ENCODE peak calls at places on chromosomes 7 and 10, in six cellular contexts. Y is mesenchymal stem cell, B is H9, Q is IMR-90, W is H1, N is trophoblast cell. G is an unnamed sample.

GRCh38 chr7:617614-618538 is 98.2 kb upstream of the PDGFA start:
- DNase-seq in Y (no peak), B (no peak), Q (no peak), W (no peak), N (no peak), G (no peak)

GRCh38 chr7:129480674-129481363 is 21.5 kb upstream of the SMKR1 start:
- DNase-seq in Y (peak), B (no peak), Q (peak), W (no peak), N (no peak), G (no peak)

GRCh38 chr10:110207805-110208613 is 604 bp downstream of the MXI1 start:
- DNase-seq in Y (peak), B (peak), Q (peak), W (no peak), N (peak), G (peak)

GRCh38 chr7:111383133-111383532 is 179.2 kb downstream of the IMMP2L start:
- DNase-seq in Y (no peak), B (no peak), Q (no peak), W (no peak), N (no peak), G (no peak)

GRCh38 chr10:89476676-89477075 is 58.7 kb downstream of the SLC16A12 start:
- DNase-seq in Y (no peak), B (no peak), Q (peak), W (no peak), N (no peak), G (no peak)

GRCh38 chr7:55206235-55207029 is 158.7 kb upstream of the LANCL2 start:
- DNase-seq in Y (no peak), B (no peak), Q (peak), W (no peak), N (peak), G (no peak)

GRCh38 chr7:115124409-115124939 is 202.6 kb downstream of the MDFIC start:
- DNase-seq in Y (peak), B (no peak), Q (peak), W (no peak), N (peak), G (no peak)

GRCh38 chr7:45026984-45027773 is 27.2 kb downstream of the CCM2 start:
- DNase-seq in Y (peak), B (no peak), Q (peak), W (no peak), N (peak), G (no peak)

GRCh38 chr7:101586078-101586941 is 42.8 kb downstream of the MYL10 start:
- DNase-seq in Y (no peak), B (no peak), Q (no peak), W (no peak), N (no peak), G (no peak)

GRCh38 chr10:52768114-52768532 is 4.5 kb downstream of the MBL2 start:
- DNase-seq in Y (no peak), B (no peak), Q (no peak), W (no peak), N (no peak), G (no peak)

GRCh38 chr7:143013897-143014296 is 13.0 kb downstream of the OR9A2 start:
- DNase-seq in Y (peak), B (no peak), Q (peak), W (no peak), N (no peak), G (no peak)

GRCh38 chr7:127879942-127880341 is 151.3 kb downstream of the LRRC4 start:
- DNase-seq in Y (no peak), B (no peak), Q (no peak), W (no peak), N (peak), G (no peak)

GRCh38 chr7:6422095-6422494 is 25.7 kb downstream of the DAGLB start:
- DNase-seq in Y (no peak), B (no peak), Q (no peak), W (no peak), N (no peak), G (no peak)

GRCh38 chr7:6425948-6426347 is 21.8 kb downstream of the DAGLB start:
- DNase-seq in Y (no peak), B (no peak), Q (no peak), W (no peak), N (no peak), G (no peak)

GRCh38 chr7:6423942-6424701 is 23.6 kb downstream of the DAGLB start:
- DNase-seq in Y (no peak), B (no peak), Q (no peak), W (no peak), N (peak), G (no peak)

GRCh38 chr7:6422926-6423632 is 24.7 kb downstream of the DAGLB start:
- DNase-seq in Y (no peak), B (no peak), Q (no peak), W (no peak), N (no peak), G (no peak)

GRCh38 chr7:6424702-6425072 is 23.1 kb downstream of the DAGLB start:
- DNase-seq in Y (no peak), B (no peak), Q (no peak), W (no peak), N (no peak), G (no peak)
- H3K9ac ChIP-seq in Y (no peak), B (no peak), Q (no peak), W (no peak), N (no peak), G (no peak)

GRCh38 chr7:46834921-46835320 is 747.0 kb downstream of the TNS3 start:
- DNase-seq in Y (no peak), B (no peak), Q (no peak), W (no peak), N (no peak), G (no peak)

GRCh38 chr7:46832136-46832535 is 749.8 kb downstream of the TNS3 start:
- DNase-seq in Y (no peak), B (no peak), Q (no peak), W (no peak), N (peak), G (no peak)

GRCh38 chr7:46838463-46838862 is 743.4 kb downstream of the TNS3 start:
- DNase-seq in Y (no peak), B (no peak), Q (no peak), W (no peak), N (no peak), G (no peak)

GRCh38 chr7:46835556-46835955 is 746.4 kb downstream of the TNS3 start:
- DNase-seq in Y (no peak), B (no peak), Q (peak), W (no peak), N (no peak), G (no peak)

GRCh38 chr7:46833186-46833585 is 748.7 kb downstream of the TNS3 start:
- DNase-seq in Y (no peak), B (no peak), Q (no peak), W (no peak), N (no peak), G (no peak)
- H4K91ac ChIP-seq in Y (no peak), B (no peak), Q (no peak), W (no peak), N (no peak), G (no peak)

GRCh38 chr10:92108747-92109146 is 182.1 kb downstream of the CPEB3 start:
- DNase-seq in Y (no peak), B (no peak), Q (no peak), W (no peak), N (no peak), G (no peak)

GRCh38 chr10:92111336-92111939 is 179.4 kb downstream of the CPEB3 start:
- DNase-seq in Y (no peak), B (no peak), Q (no peak), W (no peak), N (no peak), G (no peak)

GRCh38 chr10:92110039-92110794 is 180.7 kb downstream of the CPEB3 start:
- DNase-seq in Y (peak), B (no peak), Q (peak), W (no peak), N (no peak), G (no peak)

GRCh38 chr10:92112462-92112861 is 178.4 kb downstream of the CPEB3 start:
- DNase-seq in Y (no peak), B (no peak), Q (no peak), W (no peak), N (no peak), G (no peak)

DNA sequence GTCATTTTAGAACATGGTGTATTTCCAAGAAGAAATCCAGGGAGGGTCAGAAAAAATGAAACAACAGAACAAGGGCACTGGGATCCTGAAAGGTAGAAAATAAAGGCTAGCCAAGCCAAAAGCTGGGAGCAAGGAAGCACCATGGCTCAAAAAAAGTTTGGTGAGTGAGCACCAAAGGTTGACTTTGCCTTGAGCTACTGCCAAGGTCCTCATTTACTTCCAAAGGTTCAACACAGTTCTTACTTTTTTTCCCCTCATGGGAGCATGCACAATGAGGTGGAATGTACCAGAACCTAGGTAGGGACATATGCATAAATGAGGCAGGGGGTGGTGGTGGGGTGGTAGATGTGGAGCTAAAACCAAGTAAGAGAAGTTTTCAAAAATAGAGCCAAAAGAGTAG is 182.8 kb downstream of the CPEB3 start:
- DNase-seq in Y (no peak), B (no peak), Q (no peak), W (no peak), N (no peak), G (no peak)
- H3K23ac ChIP-seq in Y (no peak), B (no peak), Q (no peak), W (no peak), N (no peak), G (no peak)

GRCh38 chr10:17022898-17023297 is 106.7 kb downstream of the CUBN start:
- DNase-seq in Y (peak), B (no peak), Q (no peak), W (no peak), N (no peak), G (no peak)

GRCh38 chr10:17021661-17022060 is 108.0 kb downstream of the CUBN start:
- DNase-seq in Y (no peak), B (no peak), Q (peak), W (no peak), N (no peak), G (peak)

GRCh38 chr10:17023386-17024298 is 106.0 kb downstream of the CUBN start:
- DNase-seq in Y (peak), B (peak), Q (peak), W (no peak), N (peak), G (no peak)

GRCh38 chr10:17024461-17024860 is 105.2 kb downstream of the CUBN start:
- DNase-seq in Y (peak), B (no peak), Q (no peak), W (no peak), N (no peak), G (no peak)

DNA sequence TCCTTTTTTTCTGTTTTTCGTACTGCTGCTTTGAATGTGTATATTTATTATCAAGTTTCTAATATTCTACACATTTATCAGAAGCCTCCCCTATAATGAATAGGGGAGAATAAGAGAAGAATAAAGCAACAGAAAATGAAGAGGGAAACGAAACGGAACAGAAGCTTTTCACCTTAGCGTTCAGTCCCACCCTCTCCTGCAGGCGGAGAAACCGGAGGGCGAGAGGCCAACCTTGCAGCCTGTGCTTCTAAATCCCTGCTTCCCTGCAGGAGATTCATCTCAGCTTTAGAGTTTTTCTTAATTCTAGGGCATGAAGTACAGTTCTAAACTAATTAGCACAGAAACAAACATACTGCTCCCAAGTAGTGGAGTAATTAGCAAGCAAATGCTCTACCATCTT is 107.2 kb downstream of the CUBN start:
- DNase-seq in Y (peak), B (peak), Q (no peak), W (no peak), N (no peak), G (no peak)
- H3K9ac ChIP-seq in Y (peak), B (no peak), Q (no peak), W (no peak), N (no peak), G (no peak)

GRCh38 chr10:23035569-23035968 is 59.8 kb upstream of the MSRB2 start:
- DNase-seq in Y (peak), B (peak), Q (no peak), W (peak), N (no peak), G (no peak)

GRCh38 chr10:23040002-23040401 is 55.4 kb upstream of the MSRB2 start:
- DNase-seq in Y (no peak), B (no peak), Q (no peak), W (no peak), N (no peak), G (no peak)

GRCh38 chr10:23034790-23035189 is 60.6 kb upstream of the MSRB2 start:
- DNase-seq in Y (no peak), B (no peak), Q (no peak), W (no peak), N (no peak), G (no peak)

GRCh38 chr10:23038172-23038571 is 57.2 kb upstream of the MSRB2 start:
- DNase-seq in Y (no peak), B (no peak), Q (no peak), W (no peak), N (no peak), G (no peak)

DNA sequence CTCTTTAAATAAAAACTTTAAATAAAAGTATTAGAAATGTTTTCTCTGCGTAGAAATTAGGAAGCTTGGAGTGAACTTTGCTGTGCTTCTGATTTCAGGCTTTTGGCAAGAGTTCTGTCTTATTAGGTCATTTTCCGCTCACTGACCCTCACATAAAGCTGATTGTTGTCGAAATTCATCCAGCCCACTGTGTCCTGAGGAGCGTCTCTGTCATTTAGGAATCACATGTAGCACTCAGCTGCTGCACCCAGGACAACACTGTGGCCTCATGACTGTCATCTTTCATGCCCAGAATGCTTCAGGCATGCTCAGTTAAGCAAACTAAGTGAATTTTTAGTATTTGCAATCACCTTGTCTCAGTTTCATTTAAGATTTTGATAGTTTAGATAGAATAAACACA is 57.8 kb upstream of the MSRB2 start:
- DNase-seq in Y (no peak), B (no peak), Q (no peak), W (no peak), N (no peak), G (no peak)
- H4K91ac ChIP-seq in Y (no peak), B (no peak), Q (no peak), W (no peak), N (no peak), G (no peak)